ENCODE peak calls at places on chromosomes 2 and 18, in four cellular contexts. D is GM23248, V is nucleus accumbens, J is cardiac fibroblast. L is an unnamed sample.

GRCh38 chr2:96305979-96306308 is 598 bp upstream of the SNRNP200 start:
- DNase-seq in J (peak; percentile 13), V (no peak), D (peak; percentile 26), L (no peak)

GRCh38 chr2:188798159-188798558 is 176.0 kb upstream of the COL3A1 start:
- DNase-seq in D (peak; percentile 68), J (peak; percentile 94), V (no peak), L (peak; percentile 90)

GRCh38 chr2:227301523-227301922 is 23.5 kb upstream of the MFF start:
- DNase-seq in D (no peak), J (no peak), V (no peak), L (no peak)

GRCh38 chr18:35390956-35391695 is 14.0 kb upstream of the ZNF396 start:
- DNase-seq in J (no peak), D (peak; percentile 29), V (no peak), L (peak; percentile 40)

GRCh38 chr18:73235491-73235890 is 367.7 kb upstream of the NETO1 start:
- DNase-seq in J (peak; percentile 96), D (peak; percentile 81), V (no peak), L (peak; percentile 83)

GRCh38 chr2:166957686-166958085 is 69.4 kb downstream of the XIRP2 start:
- DNase-seq in V (no peak), J (no peak), D (no peak), L (no peak)

GRCh38 chr2:39942970-39943369 is 163.9 kb upstream of the THUMPD2 start:
- DNase-seq in D (no peak), V (no peak), J (peak; percentile 25), L (peak; percentile 77)

GRCh38 chr2:41963661-41964525 is 83.9 kb upstream of the PKDCC start:
- DNase-seq in J (no peak), V (no peak), D (peak; percentile 32), L (peak; percentile 89)

GRCh38 chr2:235518317-235519090 is 24.7 kb downstream of the AGAP1 start:
- DNase-seq in D (no peak), V (no peak), J (peak; percentile 9), L (no peak)

GRCh38 chr2:233819884-233820765 is 34.2 kb downstream of the HJURP start:
- DNase-seq in J (no peak), D (peak; percentile 24), V (no peak), L (no peak)

GRCh38 chr2:11498543-11499034 is 32.6 kb upstream of the E2F6 start:
- DNase-seq in V (peak; percentile 70), D (peak; percentile 28), J (no peak), L (no peak)

GRCh38 chr2:84717302-84717701 is 163.6 kb downstream of the TRABD2A start:
- DNase-seq in D (no peak), V (no peak), J (no peak), L (no peak)

GRCh38 chr2:23489471-23490400 is 104.8 kb downstream of the KLHL29 start:
- DNase-seq in J (peak; percentile 48), V (no peak), D (no peak), L (no peak)

GRCh38 chr2:179454443-179455218 is 190.0 kb upstream of the SESTD1 start:
- DNase-seq in V (no peak), D (peak; percentile 90), J (peak; percentile 96), L (peak; percentile 88)

GRCh38 chr2:65056990-65057375 is 767 bp downstream of the CEP68 start:
- DNase-seq in V (no peak), D (no peak), J (no peak), L (no peak)

GRCh38 chr2:28251337-28251736 is 141.3 kb upstream of the FOSL2 start:
- DNase-seq in V (no peak), J (no peak), D (no peak), L (no peak)

GRCh38 chr2:74893332-74893731 is 59.4 kb downstream of the HK2 start:
- DNase-seq in J (peak; percentile 88), V (no peak), D (peak; percentile 87), L (peak; percentile 76)

GRCh38 chr2:237341872-237342271 is 72.1 kb downstream of the COL6A3 start:
- DNase-seq in J (peak; percentile 54), V (no peak), D (peak; percentile 50), L (peak; percentile 56)

GRCh38 chr2:237486819-237487448 is at the start of gene MLPH:
- DNase-seq in J (peak; percentile 50), D (peak; percentile 77), V (no peak), L (no peak)

GRCh38 chr2:165436559-165436958 is 32.9 kb upstream of the CSRNP3 start:
- DNase-seq in J (no peak), V (no peak), D (no peak), L (no peak)

GRCh38 chr2:200320991-200321390 is 14.5 kb downstream of the SPATS2L start:
- DNase-seq in V (no peak), J (no peak), D (no peak), L (no peak)

GRCh38 chr18:9742588-9743131 is 34.6 kb downstream of the RAB31 start:
- DNase-seq in J (peak; percentile 79), V (no peak), D (peak; percentile 42), L (peak; percentile 43)

GRCh38 chr2:109736177-109736827 is 57.8 kb upstream of the RGPD5 start:
- DNase-seq in V (peak; percentile 16), J (peak; percentile 85), D (peak; percentile 80), L (peak; percentile 66)

GRCh38 chr2:191189112-191189635 is 38.4 kb upstream of the STAT4 start:
- DNase-seq in J (no peak), D (no peak), V (no peak), L (no peak)

GRCh38 chr2:58553937-58554336 is 312.8 kb upstream of the FANCL start:
- DNase-seq in J (no peak), V (no peak), D (peak; percentile 37), L (peak; percentile 1)

GRCh38 chr2:132560562-132560961 is 109.4 kb downstream of the LYPD1 start:
- DNase-seq in V (no peak), J (no peak), D (no peak), L (no peak)

GRCh38 chr2:18742382-18742781 is 153.0 kb upstream of the NT5C1B start:
- DNase-seq in J (no peak), D (no peak), V (no peak), L (no peak)

GRCh38 chr2:156779416-156780117 is 343.4 kb downstream of the GPD2 start:
- DNase-seq in V (no peak), J (no peak), D (no peak), L (no peak)

GRCh38 chr18:36402765-36403396 is 105.4 kb downstream of the FHOD3 start:
- DNase-seq in D (peak; percentile 91), J (peak; percentile 78), V (no peak), L (peak; percentile 94)

GRCh38 chr2:199379251-199379650 is 78.5 kb downstream of the SATB2 start:
- DNase-seq in J (peak; percentile 72), D (peak; percentile 42), V (no peak), L (peak; percentile 40)

GRCh38 chr2:120675460-120676130 is 60.1 kb upstream of the GLI2 start:
- DNase-seq in D (peak; percentile 77), V (no peak), J (peak; percentile 75), L (peak; percentile 53)

GRCh38 chr2:85843543-85843942 is 45.2 kb downstream of the ST3GAL5 start:
- DNase-seq in D (no peak), J (peak; percentile 21), V (no peak), L (no peak)

GRCh38 chr2:218855305-218856167 is 4.1 kb upstream of the WNT6 start:
- DNase-seq in D (no peak), J (no peak), V (no peak), L (no peak)

GRCh38 chr2:128323501-128323931 is 4.8 kb upstream of the HS6ST1 start:
- DNase-seq in J (no peak), D (no peak), V (no peak), L (no peak)

L was measured in AG10803.